ENCODE peak calls at places on chromosomes 6 and 20, in six cellular contexts. I, A, D, G, N and F are unnamed samples.

GRCh38 chr6:2863901-2864300 is 22.2 kb upstream of the SERPINB1 start:
- DNase-seq in G (no peak), N (no peak), D (no peak), I (no peak), A (no peak), F (no peak)

GRCh38 chr6:106519460-106520394 is 109.6 kb downstream of the RTN4IP1 start:
- DNase-seq in G (peak; percentile 73), A (peak; percentile 49), I (no peak), D (peak; percentile 64), N (peak; percentile 54), F (peak; percentile 94)

GRCh38 chr6:90005048-90005827 is 111.0 kb downstream of the GJA10 start:
- DNase-seq in I (no peak), A (no peak), G (no peak), D (no peak), N (no peak), F (no peak)

GRCh38 chr6:170238741-170239565 is 51.9 kb downstream of the DLL1 start:
- DNase-seq in A (peak; percentile 12), G (no peak), I (no peak), D (no peak), N (no peak), F (no peak)

GRCh38 chr6:44388135-44388487 is 605 bp downstream of the CDC5L start:
- DNase-seq in N (no peak), A (no peak), I (no peak), G (no peak), D (no peak), F (no peak)

GRCh38 chr6:137015943-137016342 is 28.8 kb downstream of the IL20RA start:
- DNase-seq in N (no peak), A (no peak), G (no peak), D (no peak), I (no peak), F (no peak)

GRCh38 chr6:44432726-44433125 is 45.2 kb downstream of the CDC5L start:
- DNase-seq in D (no peak), I (no peak), A (no peak), N (no peak), G (no peak), F (no peak)

GRCh38 chr6:136728976-136729515 is 63.2 kb downstream of the MAP3K5 start:
- DNase-seq in G (no peak), D (no peak), N (no peak), A (no peak), I (no peak), F (no peak)

GRCh38 chr6:142518126-142518525 is 216.3 kb downstream of the ADGRG6 start:
- DNase-seq in A (no peak), D (no peak), N (no peak), G (peak; percentile 34), I (no peak), F (no peak)

GRCh38 chr6:11324453-11325023 is 92.1 kb upstream of the NEDD9 start:
- DNase-seq in D (no peak), N (peak; percentile 56), G (no peak), A (no peak), I (no peak), F (peak; percentile 87)

GRCh38 chr6:113219783-113220182 is 637.4 kb upstream of the MARCKS start:
- DNase-seq in A (no peak), N (no peak), I (no peak), G (no peak), D (no peak), F (no peak)

GRCh38 chr20:53865905-53866786 is 204.2 kb downstream of the BCAS1 start:
- DNase-seq in D (no peak), N (no peak), G (peak; percentile 61), A (peak; percentile 28), I (peak; percentile 28), F (no peak)

GRCh38 chr6:5175195-5175594 is 85.6 kb downstream of the LYRM4 start:
- DNase-seq in A (no peak), N (peak; percentile 25), G (no peak), I (no peak), D (no peak), F (peak; percentile 64)

GRCh38 chr20:53739799-53740785 is 146.5 kb upstream of the ZNF217 start:
- DNase-seq in D (no peak), N (no peak), I (no peak), A (no peak), G (peak; percentile 45), F (peak; percentile 29)

GRCh38 chr6:155066371-155066770 is 71.3 kb downstream of the TIAM2 start:
- DNase-seq in G (peak; percentile 42), D (no peak), A (no peak), I (no peak), N (no peak), F (no peak)

GRCh38 chr6:94727710-94728109 is 849.6 kb upstream of the MANEA start:
- DNase-seq in I (no peak), G (no peak), D (no peak), N (no peak), A (no peak), F (no peak)

GRCh38 chr6:46323312-46323965 is 152.7 kb upstream of the ENPP5 start:
- DNase-seq in G (peak; percentile 82), I (peak; percentile 15), D (no peak), N (no peak), A (no peak), F (peak; percentile 37)

GRCh38 chr6:3623451-3624267 is 127.9 kb downstream of the PXDC1 start:
- DNase-seq in I (no peak), D (no peak), N (no peak), G (no peak), A (no peak), F (peak; percentile 71)

GRCh38 chr6:137234505-137234863 is 15.3 kb upstream of the IFNGR1 start:
- DNase-seq in D (no peak), N (no peak), G (no peak), I (no peak), A (no peak), F (peak; percentile 40)

GRCh38 chr6:72819609-72820008 is 197.7 kb downstream of the KCNQ5 start:
- DNase-seq in I (no peak), A (no peak), D (no peak), N (no peak), G (no peak), F (no peak)

GRCh38 chr6:130694617-130695016 is 132.6 kb upstream of the SMLR1 start:
- DNase-seq in D (no peak), G (no peak), I (no peak), A (no peak), N (no peak), F (no peak)

GRCh38 chr6:87172292-87172691 is 16.9 kb downstream of the ZNF292 start:
- DNase-seq in D (no peak), G (no peak), I (no peak), N (no peak), A (no peak), F (no peak)

GRCh38 chr6:41122373-41122772 is 31.8 kb downstream of the TREML1 start:
- DNase-seq in G (no peak), N (no peak), A (no peak), D (no peak), I (no peak), F (no peak)

GRCh38 chr6:38400764-38401163 is 239.0 kb downstream of the BTBD9 start:
- DNase-seq in G (no peak), D (no peak), I (no peak), N (no peak), A (no peak), F (no peak)
- TF ChIP-seq CTCF in G (no peak), D (no peak), I (no peak), N (no peak), A (no peak), F (no peak)

GRCh38 chr6:93494057-93494456 is 74.7 kb upstream of the EPHA7 start:
- DNase-seq in D (no peak), N (no peak), G (no peak), I (no peak), A (no peak), F (no peak)
- TF ChIP-seq CTCF in D (no peak), N (no peak), G (no peak), I (no peak), A (no peak), F (no peak)

GRCh38 chr20:63496404-63497120 is 2.3 kb downstream of the EEF1A2 start:
- DNase-seq in G (peak; percentile 23), D (peak; percentile 65), N (no peak), A (no peak), I (no peak), F (no peak)
- TF ChIP-seq CTCF in G (no peak), D (no peak), N (no peak), A (peak; percentile 16), I (no peak), F (peak; percentile 71)

GRCh38 chr6:6348251-6348650 is 27.8 kb upstream of the F13A1 start:
- DNase-seq in A (no peak), G (no peak), N (no peak), I (no peak), D (no peak), F (no peak)

GRCh38 chr6:6352772-6353171 is 32.3 kb upstream of the F13A1 start:
- DNase-seq in N (no peak), I (no peak), D (no peak), G (no peak), A (no peak), F (no peak)

GRCh38 chr6:6346427-6346826 is 26.0 kb upstream of the F13A1 start:
- DNase-seq in I (peak; percentile 42), G (no peak), A (no peak), N (no peak), D (no peak), F (no peak)

GRCh38 chr6:6351626-6352025 is 31.2 kb upstream of the F13A1 start:
- DNase-seq in D (no peak), I (no peak), N (no peak), A (no peak), G (no peak), F (no peak)
- TF ChIP-seq CTCF in D (no peak), I (no peak), N (no peak), A (no peak), G (no peak), F (no peak)

GRCh38 chr6:62707914-62708313 is 421.9 kb upstream of the KHDRBS2 start:
- DNase-seq in I (no peak), D (no peak), A (no peak), G (no peak), N (no peak), F (no peak)

GRCh38 chr6:62711750-62712149 is 425.7 kb upstream of the KHDRBS2 start:
- DNase-seq in I (no peak), N (no peak), G (no peak), D (no peak), A (no peak), F (no peak)

GRCh38 chr6:62707156-62707555 is 421.1 kb upstream of the KHDRBS2 start:
- DNase-seq in I (no peak), D (no peak), N (no peak), A (no peak), G (no peak), F (no peak)
- TF ChIP-seq CTCF in I (no peak), D (no peak), N (no peak), A (no peak), G (no peak), F (no peak)

GRCh38 chr6:91754691-91755090 is 1167.8 kb upstream of the MAP3K7 start:
- DNase-seq in N (no peak), I (no peak), G (no peak), D (no peak), A (no peak), F (no peak)

DNA sequence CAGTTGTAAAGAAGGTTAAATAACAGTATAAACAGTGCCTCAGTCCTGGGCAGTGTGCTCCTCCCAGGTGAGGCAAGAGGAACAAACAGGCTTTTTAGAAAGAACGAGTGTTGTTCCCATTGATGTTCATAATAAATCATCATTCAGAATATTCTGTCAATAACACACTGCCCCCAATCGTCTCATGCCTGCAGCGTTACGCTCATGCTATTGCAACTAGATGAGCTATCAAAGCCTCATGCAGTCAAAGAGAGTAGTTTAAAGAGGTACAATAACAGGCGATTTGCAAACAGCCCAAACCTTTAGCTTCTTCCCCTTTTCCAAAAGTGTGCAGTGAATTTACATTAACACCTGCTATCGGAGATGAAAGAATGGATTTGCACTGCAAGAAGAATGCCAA is 1164.6 kb upstream of the MAP3K7 start:
- DNase-seq in D (no peak), N (no peak), A (no peak), G (no peak), I (no peak), F (no peak)
- TF ChIP-seq CTCF in D (no peak), N (no peak), A (no peak), G (no peak), I (no peak), F (no peak)